ENCODE peak calls at places on chromosomes 3 and 15, in seven cellular contexts. U is OCI-LY7, Y is suprapubic skin, M is glutamatergic neuron, G is mesothelial cell of epicardium, W is uterus, X is AG09309. Z is an unnamed sample.

GRCh38 chr15:58228708-58229107 is 90.5 kb downstream of the AQP9 start:
- DNase-seq in U (no peak), Y (no peak), M (no peak), G (no peak), W (no peak), X (peak), Z (no peak)

GRCh38 chr3:162376761-162377160 is 880.2 kb downstream of the OTOL1 start:
- DNase-seq in U (no peak), Y (no peak), M (no peak), G (no peak), W (no peak), X (no peak), Z (no peak)

GRCh38 chr3:190048831-190049541 is 71.7 kb downstream of the P3H2 start:
- DNase-seq in U (no peak), Y (no peak), M (no peak), G (no peak), W (peak), X (no peak), Z (peak)

GRCh38 chr3:125003369-125003853 is 52.4 kb downstream of the HEG1 start:
- DNase-seq in U (no peak), Y (no peak), M (no peak), G (no peak), W (peak), X (peak), Z (no peak)

GRCh38 chr3:38458796-38459498 is 5.3 kb downstream of the ACVR2B start:
- DNase-seq in U (no peak), Y (no peak), M (no peak), G (no peak), W (peak), X (no peak), Z (no peak)

GRCh38 chr15:97521390-97521789 is 439.1 kb upstream of the ARRDC4 start:
- DNase-seq in U (no peak), Y (no peak), M (no peak), G (no peak), W (no peak), X (no peak), Z (no peak)

GRCh38 chr3:17342126-17342525 is 400.3 kb downstream of the TBC1D5 start:
- DNase-seq in U (no peak), Y (no peak), M (no peak), G (no peak), W (no peak), X (no peak), Z (no peak)

GRCh38 chr3:49649576-49649975 is 24.6 kb upstream of the APEH start:
- DNase-seq in U (no peak), Y (no peak), M (no peak), G (no peak), W (no peak), X (no peak), Z (no peak)

GRCh38 chr15:73748731-73749130 is 4.4 kb downstream of the INSYN1 start:
- DNase-seq in U (no peak), Y (no peak), M (no peak), G (no peak), W (no peak), X (no peak), Z (no peak)

GRCh38 chr3:49654955-49655556 is 19.1 kb upstream of the APEH start:
- DNase-seq in U (no peak), Y (no peak), M (no peak), G (no peak), W (no peak), X (no peak), Z (no peak)

GRCh38 chr3:38722760-38723568 is 73.5 kb upstream of the SCN5A start:
- DNase-seq in U (no peak), Y (no peak), M (no peak), G (no peak), W (no peak), X (peak), Z (no peak)

GRCh38 chr15:39075311-39075710 is 505.6 kb upstream of the THBS1 start:
- DNase-seq in U (no peak), Y (no peak), M (no peak), G (no peak), W (no peak), X (peak), Z (no peak)

GRCh38 chr3:158802399-158803023 is 657 bp downstream of the MFSD1 start:
- DNase-seq in U (peak), Y (no peak), M (no peak), G (no peak), W (no peak), X (no peak), Z (no peak)

GRCh38 chr3:123319760-123320159 is 118.0 kb downstream of the SEC22A start:
- DNase-seq in U (no peak), Y (no peak), M (peak), G (no peak), W (no peak), X (no peak), Z (no peak)

GRCh38 chr3:161821591-161821990 is 325.0 kb downstream of the OTOL1 start:
- DNase-seq in U (no peak), Y (no peak), M (no peak), G (no peak), W (no peak), X (no peak), Z (no peak)

GRCh38 chr15:81046290-81046689 is 45.6 kb downstream of the TLNRD1 start:
- DNase-seq in U (no peak), Y (no peak), M (no peak), G (no peak), W (no peak), X (no peak), Z (no peak)

GRCh38 chr3:72746412-72747411 is 101.5 kb downstream of the SHQ1 start:
- DNase-seq in U (no peak), Y (no peak), M (no peak), G (no peak), W (no peak), X (no peak), Z (no peak)

GRCh38 chr15:99158626-99159412 is 53.9 kb downstream of the SYNM start:
- DNase-seq in U (no peak), Y (no peak), M (no peak), G (no peak), W (no peak), X (no peak), Z (no peak)

GRCh38 chr3:132222868-132223538 is 94.2 kb upstream of the ACP3 start:
- DNase-seq in U (no peak), Y (no peak), M (no peak), G (no peak), W (no peak), X (no peak), Z (no peak)

GRCh38 chr15:39553947-39554731 is 26.7 kb upstream of the THBS1 start:
- DNase-seq in U (no peak), Y (no peak), M (no peak), G (no peak), W (no peak), X (no peak), Z (no peak)

GRCh38 chr15:67611803-67612369 is 69.4 kb downstream of the MAP2K5 start:
- DNase-seq in U (no peak), Y (no peak), M (no peak), G (no peak), W (no peak), X (no peak), Z (no peak)

GRCh38 chr3:189841474-189842205 is 210.5 kb downstream of the TP63 start:
- DNase-seq in U (no peak), Y (no peak), M (no peak), G (no peak), W (no peak), X (peak), Z (no peak)

GRCh38 chr3:42410362-42410761 is at the start of gene LYZL4:
- DNase-seq in U (no peak), Y (no peak), M (no peak), G (no peak), W (no peak), X (no peak), Z (no peak)

GRCh38 chr15:34114739-34115138 is 12.9 kb downstream of the PGBD4 start:
- DNase-seq in U (no peak), Y (no peak), M (no peak), G (no peak), W (no peak), X (no peak), Z (no peak)

GRCh38 chr3:52299815-52300611 is 12.4 kb downstream of the GLYCTK start:
- DNase-seq in U (peak), Y (no peak), M (no peak), G (no peak), W (no peak), X (no peak), Z (no peak)

GRCh38 chr15:75237316-75237982 is 20.7 kb upstream of the GOLGA6C start:
- DNase-seq in U (no peak), Y (peak), M (peak), G (no peak), W (no peak), X (no peak), Z (no peak)

GRCh38 chr3:13145826-13146642 is 72.8 kb upstream of the IQSEC1 start:
- DNase-seq in U (no peak), Y (peak), M (no peak), G (no peak), W (no peak), X (no peak), Z (no peak)

GRCh38 chr3:116007000-116007399 is 383.7 kb downstream of the GAP43 start:
- DNase-seq in U (no peak), Y (no peak), M (no peak), G (no peak), W (no peak), X (no peak), Z (no peak)

GRCh38 chr3:39130026-39130425 is 22.5 kb downstream of the TTC21A start:
- DNase-seq in U (no peak), Y (no peak), M (no peak), G (no peak), W (no peak), X (no peak), Z (no peak)

GRCh38 chr15:62208367-62208766 is 43.3 kb upstream of the C2CD4B start:
- DNase-seq in U (no peak), Y (no peak), M (no peak), G (no peak), W (no peak), X (no peak), Z (no peak)

GRCh38 chr3:87084868-87085267 is 93.9 kb upstream of the VGLL3 start:
- DNase-seq in U (no peak), Y (no peak), M (no peak), G (no peak), W (no peak), X (no peak), Z (no peak)

GRCh38 chr3:135497979-135498378 is 467.5 kb upstream of the PPP2R3A start:
- DNase-seq in U (no peak), Y (no peak), M (no peak), G (no peak), W (no peak), X (no peak), Z (no peak)

GRCh38 chr15:84812842-84813241 is 4.3 kb upstream of the ALPK3 start:
- DNase-seq in U (no peak), Y (no peak), M (no peak), G (no peak), W (no peak), X (no peak), Z (no peak)

GRCh38 chr3:133998691-133999241 is 31.0 kb downstream of the SLCO2A1 start:
- DNase-seq in U (no peak), Y (no peak), M (no peak), G (no peak), W (no peak), X (no peak), Z (no peak)

GRCh38 chr3:140467104-140467577 is 210.7 kb upstream of the TRIM42 start:
- DNase-seq in U (no peak), Y (no peak), M (no peak), G (no peak), W (no peak), X (no peak), Z (no peak)

GRCh38 chr3:52217409-52217805 is 8.0 kb downstream of the TLR9 start:
- DNase-seq in U (no peak), Y (no peak), M (no peak), G (no peak), W (no peak), X (no peak), Z (no peak)

DNA sequence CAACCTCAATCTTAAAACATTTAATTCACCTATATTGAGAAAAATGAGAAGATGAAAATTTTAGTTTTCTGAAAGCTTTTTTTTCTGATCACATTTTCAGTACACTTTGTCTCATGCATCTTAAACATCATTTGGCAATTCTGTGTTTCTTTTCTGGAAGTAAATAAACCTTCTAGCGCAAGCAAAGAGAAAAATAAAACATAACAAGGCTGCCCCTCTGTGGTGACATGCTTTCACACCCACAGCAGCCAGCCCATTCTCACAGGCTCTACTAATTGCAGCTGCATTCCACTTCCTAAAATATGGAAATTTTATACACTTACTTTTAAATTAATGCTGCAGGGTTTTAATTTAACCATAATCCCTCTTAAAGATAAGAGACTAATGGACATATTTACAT is 90.0 kb downstream of the NEK10 start:
- DNase-seq in U (no peak), Y (no peak), M (no peak), G (no peak), W (no peak), X (no peak), Z (no peak)
- TF ChIP-seq CTCF in U (peak), Y (peak), M (no peak), G (no peak), W (no peak), X (peak), Z (no peak)

GRCh38 chr3:183634707-183635106 is 716 bp upstream of the KLHL24 start:
- DNase-seq in U (no peak), Y (no peak), M (no peak), G (no peak), W (peak), X (no peak), Z (no peak)

GRCh38 chr3:183635107-183635430 is 354 bp upstream of the KLHL24 start:
- DNase-seq in U (no peak), Y (no peak), M (no peak), G (no peak), W (no peak), X (no peak), Z (no peak)

GRCh38 chr3:183637106-183637486 is 1.7 kb downstream of the KLHL24 start:
- DNase-seq in U (no peak), Y (no peak), M (no peak), G (no peak), W (no peak), X (no peak), Z (no peak)

GRCh38 chr3:183636221-183637105 is 1.0 kb downstream of the KLHL24 start:
- DNase-seq in U (peak), Y (peak), M (peak), G (peak), W (peak), X (peak), Z (peak)

GRCh38 chr3:183635431-183636220 is at the start of gene KLHL24:
- DNase-seq in U (peak), Y (peak), M (peak), G (peak), W (peak), X (peak), Z (peak)
- TF ChIP-seq CTCF in U (peak), Y (no peak), M (no peak), G (no peak), W (no peak), X (no peak), Z (no peak)

DNA sequence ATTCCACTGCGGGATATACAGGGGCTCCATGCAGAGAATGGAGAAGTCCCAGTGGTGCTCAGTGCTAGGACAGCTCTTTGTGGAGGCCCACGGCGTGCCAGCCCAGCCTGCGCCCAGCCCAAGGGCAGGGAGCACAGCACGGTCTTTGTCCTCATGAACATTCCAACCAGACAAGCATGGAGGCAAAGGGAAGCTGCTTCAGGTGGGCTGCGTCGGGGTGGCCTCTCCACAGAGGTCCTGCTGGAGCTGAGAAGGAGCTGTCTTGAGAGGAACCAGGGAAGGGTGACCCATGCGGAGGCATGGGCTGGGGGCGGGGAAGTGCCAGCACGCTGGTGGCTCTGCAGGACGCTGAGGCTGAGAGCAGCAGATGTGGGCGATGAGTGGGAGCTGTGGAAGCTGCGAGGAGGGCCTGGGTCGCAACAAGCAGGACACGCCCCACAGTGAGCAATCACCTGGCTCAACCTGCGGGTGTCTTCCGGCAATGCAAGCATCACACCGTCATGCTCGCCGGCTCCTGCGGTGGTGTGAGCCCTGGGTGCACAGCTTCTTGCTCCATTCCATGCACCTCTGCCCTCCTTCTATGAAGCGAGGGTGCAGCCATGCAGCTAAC is 14.0 kb upstream of the KLF15 start:
- DNase-seq in U (no peak), Y (no peak), M (no peak), G (no peak), W (no peak), X (no peak), Z (no peak)
- TF ChIP-seq CTCF in U (no peak), Y (no peak), M (no peak), G (no peak), W (no peak), X (no peak), Z (no peak)

DNA sequence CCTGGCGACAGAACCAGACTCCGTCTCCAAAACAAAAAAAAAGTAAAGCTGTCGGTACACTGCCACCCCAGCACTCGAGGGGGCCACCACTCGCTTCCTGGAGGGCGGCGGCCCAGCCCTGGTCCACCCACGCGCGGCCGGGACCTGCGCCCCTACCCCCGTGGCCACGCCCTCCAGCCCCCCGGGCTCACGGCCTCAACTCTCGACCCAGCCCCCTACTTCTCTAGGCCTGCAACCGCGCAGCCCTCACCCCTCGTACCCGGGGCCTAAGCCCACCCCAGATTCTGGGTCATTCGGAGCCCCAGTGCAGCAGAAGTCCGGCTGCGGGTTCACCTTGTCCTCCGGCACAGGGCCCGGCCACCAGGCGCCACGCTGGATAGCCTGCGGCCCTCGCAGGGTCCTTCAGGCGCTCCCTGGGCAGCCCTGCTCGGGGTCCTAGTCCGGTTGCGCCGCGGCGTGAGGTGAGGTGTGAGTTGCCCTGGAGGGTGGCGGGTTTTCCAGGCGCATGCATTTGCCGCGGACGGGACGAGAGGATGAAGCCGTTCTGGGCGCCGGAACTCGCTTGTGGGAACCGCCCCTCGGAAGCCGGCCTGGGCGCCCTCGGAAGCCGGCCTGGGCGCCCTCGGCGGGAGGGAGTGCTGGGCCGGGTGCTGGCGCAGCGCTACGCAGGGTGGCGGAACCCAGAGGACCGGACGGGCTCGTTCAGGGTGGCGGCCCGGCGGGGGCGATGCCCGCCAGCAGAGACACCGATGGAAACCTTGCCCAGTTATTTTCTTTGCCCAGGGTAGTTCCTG is 32.2 kb downstream of the SPINK8 start:
- DNase-seq in U (peak), Y (peak), M (peak), G (peak), W (peak), X (peak), Z (peak)
- TF ChIP-seq CTCF in U (no peak), Y (no peak), M (peak), G (no peak), W (no peak), X (no peak), Z (no peak)

GRCh38 chr3:31878231-31878838 is 102.7 kb downstream of the OSBPL10 start:
- DNase-seq in U (no peak), Y (no peak), M (no peak), G (no peak), W (no peak), X (peak), Z (no peak)

GRCh38 chr3:31880482-31881078 is 100.5 kb downstream of the OSBPL10 start:
- DNase-seq in U (no peak), Y (no peak), M (no peak), G (no peak), W (no peak), X (no peak), Z (no peak)

GRCh38 chr3:31882431-31882830 is 98.6 kb downstream of the OSBPL10 start:
- DNase-seq in U (no peak), Y (no peak), M (no peak), G (no peak), W (no peak), X (no peak), Z (no peak)

GRCh38 chr3:31879365-31879764 is 101.7 kb downstream of the OSBPL10 start:
- DNase-seq in U (no peak), Y (no peak), M (no peak), G (no peak), W (no peak), X (no peak), Z (no peak)

DNA sequence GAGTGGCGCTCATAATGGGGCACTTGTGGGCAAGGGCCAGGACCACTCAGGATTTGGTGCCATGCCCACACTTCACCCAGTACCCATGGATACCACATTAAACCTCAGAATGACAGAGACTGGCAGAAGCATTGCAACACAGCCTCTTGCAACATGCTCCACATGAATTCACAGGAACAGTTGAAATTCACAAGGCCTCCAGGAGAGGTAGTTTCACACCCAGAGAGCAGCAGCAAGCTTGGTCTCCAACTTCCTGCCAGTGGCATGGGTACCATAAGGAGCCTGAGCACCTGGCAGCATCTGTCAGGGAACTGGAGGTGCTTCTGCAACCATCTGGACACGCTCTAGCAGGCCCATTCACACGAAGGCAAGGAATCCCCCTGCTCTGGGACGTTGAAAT is 101.0 kb downstream of the OSBPL10 start:
- DNase-seq in U (peak), Y (no peak), M (no peak), G (no peak), W (no peak), X (peak), Z (no peak)
- TF ChIP-seq CTCF in U (peak), Y (no peak), M (no peak), G (no peak), W (no peak), X (peak), Z (no peak)

Z was measured in omental fat pad.